ENCODE peak calls at places on chromosomes 2 and 18, in nine cellular contexts. E is T-helper 17 cell; S is AG09319; G is HCEC 1CT; J is activated CD4-positive, alpha-beta T cell treated with anti-CD3 and anti-CD28 coated beads, Interleukin-2, amount 50 U/mL, for 1 hour; Q is BE2C; O is activated B cell treated with CpG ODN at 0.5 μM for 24 hours; C is renal cortical epithelial cell; V is GM12892. P is an unnamed sample.

GRCh38 chr18:69400976-69401474 is 337 bp downstream of the DOK6 start:
- DNase-seq in E (no peak), S (no peak), G (peak; percentile 16), J (no peak), Q (peak; percentile 43), O (no peak), C (no peak), V (peak; percentile 9), P (peak; percentile 69)

GRCh38 chr2:9256570-9257043 is 50.0 kb downstream of the ASAP2 start:
- DNase-seq in E (no peak), S (peak; percentile 46), G (no peak), J (no peak), Q (no peak), O (no peak), C (no peak), V (no peak), P (no peak)

GRCh38 chr18:46140173-46140572 is 36.0 kb downstream of the HAUS1 start:
- DNase-seq in E (no peak), S (no peak), G (no peak), J (no peak), Q (no peak), O (no peak), C (no peak), V (no peak), P (no peak)

GRCh38 chr2:197286805-197287595 is 23.6 kb downstream of the ANKRD44 start:
- DNase-seq in E (no peak), S (peak; percentile 54), G (peak; percentile 92), J (peak; percentile 31), Q (no peak), O (no peak), C (peak; percentile 66), V (no peak), P (no peak)

GRCh38 chr18:49849331-49850217 is 36.2 kb upstream of the ACAA2 start:
- DNase-seq in E (no peak), S (peak; percentile 15), G (peak; percentile 91), J (no peak), Q (peak; percentile 40), O (no peak), C (peak; percentile 98), V (no peak), P (no peak)

GRCh38 chr2:40123321-40123720 is 328.6 kb downstream of the SLC8A1 start:
- DNase-seq in E (no peak), S (no peak), G (no peak), J (no peak), Q (no peak), O (no peak), C (no peak), V (no peak), P (no peak)

GRCh38 chr2:100766806-100767205 is 53.1 kb upstream of the NPAS2 start:
- DNase-seq in E (no peak), S (no peak), G (no peak), J (no peak), Q (no peak), O (no peak), C (no peak), V (no peak), P (no peak)

GRCh38 chr2:45003586-45004568 is 5.4 kb downstream of the SIX2 start:
- DNase-seq in E (no peak), S (no peak), G (no peak), J (no peak), Q (no peak), O (no peak), C (no peak), V (no peak), P (no peak)

GRCh38 chr2:71064754-71065621 is 3.5 kb upstream of the NAGK start:
- DNase-seq in E (no peak), S (no peak), G (no peak), J (no peak), Q (no peak), O (no peak), C (no peak), V (no peak), P (no peak)

GRCh38 chr18:57466745-57467144 is 31.6 kb downstream of the ONECUT2 start:
- DNase-seq in E (no peak), S (no peak), G (no peak), J (no peak), Q (no peak), O (no peak), C (no peak), V (no peak), P (no peak)

GRCh38 chr2:148978026-148978685 is 60.3 kb upstream of the LYPD6B start:
- DNase-seq in E (no peak), S (no peak), G (no peak), J (no peak), Q (no peak), O (no peak), C (no peak), V (no peak), P (no peak)

GRCh38 chr2:23753291-23754006 is 173.5 kb downstream of the ATAD2B start:
- DNase-seq in E (no peak), S (no peak), G (no peak), J (no peak), Q (no peak), O (no peak), C (no peak), V (no peak), P (no peak)

GRCh38 chr2:38146917-38147307 is 71.0 kb upstream of the CYP1B1 start:
- DNase-seq in E (no peak), S (peak; percentile 90), G (peak; percentile 99), J (no peak), Q (no peak), O (no peak), C (peak; percentile 99), V (peak; percentile 29), P (no peak)

GRCh38 chr2:19104503-19104902 is 253.9 kb downstream of the OSR1 start:
- DNase-seq in E (no peak), S (no peak), G (no peak), J (no peak), Q (no peak), O (no peak), C (peak; percentile 49), V (no peak), P (no peak)

GRCh38 chr18:46070683-46071614 is 1.1 kb downstream of the PSTPIP2 start:
- DNase-seq in E (no peak), S (no peak), G (no peak), J (no peak), Q (no peak), O (peak; percentile 24), C (no peak), V (no peak), P (peak; percentile 57)

GRCh38 chr2:200306719-200306968 is 151 bp downstream of the SPATS2L start:
- DNase-seq in E (no peak), S (no peak), G (no peak), J (no peak), Q (no peak), O (no peak), C (no peak), V (peak; percentile 43), P (no peak)

GRCh38 chr2:235724964-235725603 is 231.2 kb downstream of the AGAP1 start:
- DNase-seq in E (no peak), S (no peak), G (no peak), J (no peak), Q (no peak), O (no peak), C (no peak), V (no peak), P (no peak)

GRCh38 chr18:46478796-46479195 is 178.2 kb downstream of the LOXHD1 start:
- DNase-seq in E (no peak), S (no peak), G (no peak), J (no peak), Q (no peak), O (no peak), C (no peak), V (no peak), P (no peak)

P was measured in type B pancreatic cell.